ENCODE peak calls at places on chromosomes 7 and 10, in five cellular contexts. W, Y, O, A and N are unnamed samples.

GRCh38 chr7:148772297-148773089 is 73.8 kb downstream of the CUL1 start:
- DNase-seq in W (peak; percentile 65), Y (no peak), A (peak; percentile 19), O (no peak), N (no peak)

GRCh38 chr7:139947021-139947420 is 115.7 kb downstream of the PARP12 start:
- DNase-seq in W (no peak), O (no peak), Y (no peak), A (no peak), N (no peak)

GRCh38 chr10:61284222-61284890 is 168.8 kb downstream of the TMEM26 start:
- DNase-seq in W (peak; percentile 84), A (no peak), O (no peak), Y (peak; percentile 30), N (peak; percentile 30)

GRCh38 chr7:77606561-77606960 is 69.5 kb downstream of the PTPN12 start:
- DNase-seq in A (no peak), W (no peak), Y (no peak), O (no peak), N (no peak)

GRCh38 chr7:141702047-141702567 is at the start of gene DENND11:
- DNase-seq in W (peak; percentile 9), Y (peak; percentile 86), O (peak; percentile 55), A (peak; percentile 59), N (peak; percentile 61)

GRCh38 chr10:75223507-75223906 is 12.2 kb downstream of the COMTD1 start:
- DNase-seq in O (no peak), Y (no peak), A (no peak), W (no peak), N (no peak)

GRCh38 chr10:99276848-99277486 is 41.3 kb upstream of the HPSE2 start:
- DNase-seq in Y (peak; percentile 35), O (no peak), A (no peak), W (peak; percentile 7), N (no peak)

GRCh38 chr7:65371468-65371867 is 2.2 kb upstream of the ZNF92 start:
- DNase-seq in Y (no peak), W (peak; percentile 22), O (no peak), A (no peak), N (no peak)

GRCh38 chr10:86699541-86699940 is 31.2 kb downstream of the LDB3 start:
- DNase-seq in W (no peak), A (no peak), O (no peak), Y (no peak), N (no peak)

GRCh38 chr7:139340037-139340807 is 915 bp upstream of the FMC1 start:
- DNase-seq in A (peak; percentile 94), W (peak; percentile 100), O (peak; percentile 98), Y (peak; percentile 98), N (peak; percentile 98)

GRCh38 chr7:155524018-155524556 is 22.3 kb downstream of the CNPY1 start:
- DNase-seq in W (no peak), O (no peak), Y (no peak), A (no peak), N (no peak)

GRCh38 chr10:91653214-91653875 is 20.5 kb upstream of the PPP1R3C start:
- DNase-seq in Y (no peak), O (no peak), A (no peak), W (peak; percentile 90), N (no peak)

GRCh38 chr7:106166651-106167342 is 54.7 kb upstream of the SYPL1 start:
- DNase-seq in W (peak; percentile 91), A (no peak), Y (peak; percentile 67), O (peak; percentile 58), N (peak; percentile 52)

GRCh38 chr10:57982091-57982490 is 285.6 kb downstream of the IPMK start:
- DNase-seq in Y (no peak), A (no peak), W (no peak), O (no peak), N (no peak)

GRCh38 chr7:148819697-148820332 is 64.3 kb downstream of the EZH2 start:
- DNase-seq in O (no peak), W (peak; percentile 49), Y (no peak), A (no peak), N (no peak)

GRCh38 chr7:38334163-38334562 is 60.7 kb upstream of the TARP start:
- DNase-seq in W (no peak), A (no peak), Y (no peak), O (no peak), N (no peak)

GRCh38 chr7:82507976-82508677 is 64.5 kb upstream of the CACNA2D1 start:
- DNase-seq in A (no peak), W (no peak), Y (no peak), O (no peak), N (no peak)

GRCh38 chr10:61139230-61139928 is 195.4 kb upstream of the RHOBTB1 start:
- DNase-seq in Y (no peak), O (no peak), A (no peak), W (no peak), N (no peak)

GRCh38 chr7:55571534-55572377 is 546 bp downstream of the VOPP1 start:
- DNase-seq in A (peak; percentile 52), Y (peak; percentile 46), O (peak; percentile 62), W (peak; percentile 38), N (peak; percentile 50)

GRCh38 chr7:2802504-2803341 is 41.4 kb downstream of the GNA12 start:
- DNase-seq in W (peak; percentile 40), Y (no peak), O (no peak), A (no peak), N (no peak)

GRCh38 chr7:104758504-104758903 is 255.5 kb upstream of the KMT2E start:
- DNase-seq in A (no peak), O (no peak), W (no peak), Y (no peak), N (no peak)

GRCh38 chr7:150404172-150404784 is 25.1 kb downstream of the ZNF775 start:
- DNase-seq in O (no peak), W (no peak), Y (no peak), A (no peak), N (peak; percentile 21)

GRCh38 chr7:131502810-131503545 is 53.5 kb downstream of the PODXL start:
- DNase-seq in Y (no peak), O (peak; percentile 69), W (peak; percentile 32), A (no peak), N (no peak)

GRCh38 chr7:67955061-67955460 is 958.4 kb downstream of the TYW1 start:
- DNase-seq in O (no peak), W (no peak), A (no peak), Y (no peak), N (no peak)

GRCh38 chr10:132467464-132468149 is 70.0 kb upstream of the INPP5A start:
- DNase-seq in Y (no peak), O (no peak), W (no peak), A (no peak), N (no peak)

GRCh38 chr7:22578048-22578770 is 78.2 kb upstream of the STEAP1B start:
- DNase-seq in A (no peak), Y (no peak), W (peak; percentile 87), O (no peak), N (no peak)

GRCh38 chr7:324011-324410 is 34.0 kb downstream of the FOXL3 start:
- DNase-seq in A (no peak), O (no peak), W (no peak), Y (no peak), N (no peak)

GRCh38 chr7:116955340-116955739 is 2.0 kb downstream of the ST7 start:
- DNase-seq in Y (no peak), A (no peak), W (no peak), O (no peak), N (no peak)

GRCh38 chr7:28922618-28923331 is 35.4 kb downstream of the TRIL start:
- DNase-seq in A (peak; percentile 49), W (peak; percentile 85), O (peak; percentile 62), Y (peak; percentile 58), N (peak; percentile 50)

GRCh38 chr10:8584666-8585065 is 530.2 kb downstream of the GATA3 start:
- DNase-seq in W (no peak), O (no peak), A (no peak), Y (no peak), N (no peak)

GRCh38 chr10:126704637-126705036 is 34.1 kb upstream of the C10orf90 start:
- DNase-seq in W (no peak), A (no peak), Y (no peak), O (no peak), N (no peak)

GRCh38 chr10:116691544-116692126 is 50.7 kb downstream of the HSPA12A start:
- DNase-seq in W (no peak), A (no peak), O (no peak), Y (no peak), N (no peak)

GRCh38 chr10:99743841-99744240 is 11.8 kb downstream of the CUTC start:
- DNase-seq in A (no peak), W (no peak), Y (no peak), O (no peak), N (no peak)

GRCh38 chr10:114228156-114228555 is 10.9 kb upstream of the VWA2 start:
- DNase-seq in A (no peak), Y (peak; percentile 32), W (no peak), O (no peak), N (no peak)